ENCODE peak calls at places on chromosomes 3 and 15, in six cellular contexts. D is cardiac muscle cell, N is HCT116, P is Peyer's patch, X is AG04449, C is stomach. J is an unnamed sample.
A peak's percentile ranks its signal among the peaks of the same experiment; 100 is the strongest.

GRCh38 chr15:101458158-101458895 is 31.2 kb downstream of the PCSK6 start:
- DNase-seq in N (no peak), P (no peak), D (no peak), C (no peak), X (no peak), J (no peak)

GRCh38 chr3:140014831-140015495 is 80.0 kb downstream of the CLSTN2 start:
- DNase-seq in N (no peak), X (no peak), P (no peak), C (no peak), D (no peak), J (no peak)

GRCh38 chr15:28114721-28115622 is 15.9 kb upstream of the OCA2 start:
- DNase-seq in P (no peak), N (no peak), C (no peak), D (peak; percentile 57), X (no peak), J (no peak)

GRCh38 chr3:98326945-98327344 is 26.7 kb upstream of the OR5K4 start:
- DNase-seq in X (no peak), C (no peak), N (no peak), P (no peak), D (no peak), J (peak; percentile 80)

GRCh38 chr15:78103406-78104118 is 11.2 kb downstream of the SH2D7 start:
- DNase-seq in C (peak; percentile 41), X (no peak), D (no peak), N (no peak), P (peak; percentile 57), J (peak; percentile 92)

GRCh38 chr3:102979202-102979601 is 544.4 kb downstream of the ZPLD1 start:
- DNase-seq in D (no peak), C (no peak), N (no peak), P (no peak), X (no peak), J (no peak)

GRCh38 chr15:67253103-67253502 is 1.4 kb downstream of the AAGAB start:
- DNase-seq in D (no peak), X (no peak), C (no peak), N (no peak), P (no peak), J (no peak)

GRCh38 chr3:29144807-29145206 is 136.1 kb upstream of the RBMS3 start:
- DNase-seq in D (peak; percentile 80), C (no peak), X (peak; percentile 28), N (no peak), P (no peak), J (no peak)

GRCh38 chr3:195921334-195921771 is 13.0 kb upstream of the TNK2 start:
- DNase-seq in C (no peak), N (no peak), P (no peak), X (no peak), D (no peak), J (no peak)

GRCh38 chr3:9175421-9175820 is 74.0 kb downstream of the SRGAP3 start:
- DNase-seq in P (no peak), D (no peak), X (no peak), C (peak; percentile 66), N (no peak), J (no peak)

GRCh38 chr3:66971891-66972551 is 26.1 kb upstream of the KBTBD8 start:
- DNase-seq in D (peak; percentile 85), C (peak; percentile 73), N (peak; percentile 51), P (peak; percentile 75), X (peak; percentile 5), J (peak; percentile 90)
- H3K4me3 ChIP-seq in D (no peak overlapping the region), C (peak overlapping the region; percentile 37), N (peak overlapping the region; percentile 35), P (peak overlapping the region; percentile 31), X (peak overlapping the region; percentile 51), J (peak overlapping the region; percentile 26)

GRCh38 chr3:31919528-31919927 is 61.5 kb downstream of the OSBPL10 start:
- DNase-seq in N (no peak), C (no peak), P (no peak), D (no peak), X (no peak), J (no peak)
- TF ChIP-seq CTCF in N (no peak), C (no peak), P (no peak), D (no peak), X (no peak), J (no peak)

DNA sequence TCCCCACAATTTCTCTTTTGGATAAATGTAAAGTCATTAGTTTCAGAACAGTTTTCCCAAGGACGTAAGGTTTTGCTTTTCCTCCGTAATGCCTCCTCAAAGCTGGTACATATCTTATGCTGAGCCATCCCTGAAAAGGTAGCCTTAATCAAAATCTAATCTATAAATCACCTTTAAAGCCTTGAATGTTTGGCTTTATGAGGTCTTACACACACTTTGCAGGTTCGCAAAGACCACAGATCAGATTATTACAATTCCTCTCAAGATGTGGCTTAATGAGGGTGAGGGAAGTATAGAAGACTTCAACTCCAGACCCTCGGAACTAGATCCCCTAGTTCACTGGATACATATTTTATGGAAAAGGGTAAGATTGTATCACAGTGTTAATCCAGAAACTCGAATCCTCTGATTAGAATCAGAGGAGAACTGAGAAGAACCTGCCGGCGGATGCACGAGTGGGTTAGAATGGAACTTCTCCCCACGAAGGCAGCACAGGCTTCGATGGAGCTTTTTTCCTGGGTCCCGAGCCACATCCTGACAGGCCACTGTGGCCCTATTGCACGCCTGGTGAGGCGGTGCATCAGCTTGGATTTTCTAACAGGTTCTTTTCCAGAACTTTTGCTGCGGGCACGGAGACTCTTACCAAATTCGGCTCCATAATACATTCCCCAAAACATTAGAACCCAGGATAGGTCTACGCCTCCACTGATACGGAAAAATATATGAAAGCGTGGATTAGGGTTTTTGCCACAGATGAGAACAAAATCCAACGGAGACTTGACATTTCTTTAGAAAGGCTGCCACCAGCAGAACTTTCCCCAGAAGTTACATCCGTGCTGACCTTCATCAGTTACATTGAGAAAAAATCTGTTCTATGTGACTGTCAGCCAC is 1.2 kb downstream of the CTXND1 start:
- DNase-seq in P (no peak), D (no peak), X (no peak), N (no peak), C (no peak), J (no peak)
- H3K4me3 ChIP-seq in P (no peak overlapping the region), D (peak overlapping the region; percentile 25), X (no peak overlapping the region), N (no peak overlapping the region), C (peak overlapping the region; percentile 57), J (no peak overlapping the region)

DNA sequence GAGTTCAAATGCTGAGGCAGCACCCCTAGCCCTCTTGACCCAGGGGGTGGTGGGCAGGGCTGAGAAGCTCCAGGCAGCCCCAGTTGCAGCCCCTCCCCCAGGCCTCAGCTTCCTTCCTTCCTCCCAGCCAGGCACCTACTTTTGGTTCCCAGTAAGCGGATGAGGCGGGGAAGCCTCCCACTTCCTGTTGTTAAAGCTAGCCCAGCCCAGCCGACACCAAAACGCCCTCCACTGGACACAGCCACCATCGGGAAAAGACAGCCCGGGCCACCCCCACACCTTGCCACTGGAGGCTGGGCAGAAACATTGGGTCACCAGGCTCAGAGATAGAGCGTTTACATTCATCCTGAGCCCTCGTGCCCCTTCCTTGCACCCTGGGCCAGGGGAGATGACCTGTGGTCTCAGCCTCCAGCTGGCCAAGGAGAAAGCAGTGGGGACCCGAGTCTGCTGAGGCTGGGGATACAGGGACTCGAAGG is 3.5 kb downstream of the DUSP7 start:
- DNase-seq in P (peak; percentile 84), D (peak; percentile 85), N (no peak), X (no peak), C (peak; percentile 83), J (peak; percentile 53)
- TF ChIP-seq CTCF in P (no peak), D (peak; percentile 60), N (peak; percentile 27), X (peak; percentile 66), C (no peak), J (no peak)

DNA sequence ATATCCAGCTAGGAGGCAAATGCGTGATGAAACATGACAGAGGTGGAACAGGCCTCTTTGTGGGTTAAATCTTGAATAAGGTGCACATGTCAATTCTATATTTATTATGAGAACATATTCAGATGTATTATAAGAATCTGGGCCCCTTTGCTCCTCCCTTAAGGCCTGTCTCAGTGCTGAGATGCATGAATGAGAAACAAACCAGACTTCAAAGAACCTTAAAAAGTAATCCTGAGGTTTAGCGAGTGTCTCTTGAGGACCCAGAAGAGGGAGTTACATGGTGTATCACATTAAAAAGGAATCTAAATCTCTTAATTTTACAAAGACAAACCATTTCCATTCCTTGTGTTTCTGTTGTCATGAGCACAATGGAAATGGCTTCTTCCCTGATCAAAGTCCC is 170.9 kb upstream of the TBC1D5 start:
- DNase-seq in C (no peak), N (no peak), P (no peak), X (no peak), D (no peak), J (no peak)
- H3K4me3 ChIP-seq in C (no peak overlapping the region), N (no peak overlapping the region), P (no peak overlapping the region), X (no peak overlapping the region), D (no peak overlapping the region), J (no peak overlapping the region)